ENCODE peak calls at places on chromosomes 2 and 18, in six cellular contexts. T is HS-5, D is astrocyte of the spinal cord, A is HEK293T, B is HTR-8/SVneo, W is left ventricle myocardium inferior. J is an unnamed sample.

GRCh38 chr2:53127061-53127650 is 640.4 kb upstream of the CHAC2 start:
- DNase-seq in T (no peak), D (no peak), A (no peak), B (no peak), W (no peak), J (no peak)

GRCh38 chr2:8615252-8616083 is 66.4 kb upstream of the ID2 start:
- DNase-seq in T (no peak), D (no peak), A (no peak), B (no peak), W (no peak), J (no peak)

GRCh38 chr18:3345885-3346284 is 84.0 kb downstream of the MYL12B start:
- DNase-seq in T (no peak), D (no peak), A (no peak), B (no peak), W (no peak), J (no peak)

GRCh38 chr2:118315606-118316005 is 227.3 kb downstream of the INSIG2 start:
- DNase-seq in T (no peak), D (no peak), A (no peak), B (no peak), W (no peak), J (no peak)

GRCh38 chr18:59267511-59268126 is 5.6 kb downstream of the RAX start:
- DNase-seq in T (no peak), D (no peak), A (no peak), B (no peak), W (no peak), J (no peak)

GRCh38 chr2:157790780-157791179 is 85.3 kb downstream of the ACVR1 start:
- DNase-seq in T (no peak), D (no peak), A (no peak), B (no peak), W (no peak), J (no peak)

GRCh38 chr2:62304429-62305417 is 108.8 kb downstream of the B3GNT2 start:
- DNase-seq in T (peak), D (peak), A (no peak), B (no peak), W (peak), J (no peak)

GRCh38 chr2:157894694-157895450 is 18.7 kb upstream of the ACVR1 start:
- DNase-seq in T (no peak), D (peak), A (peak), B (peak), W (no peak), J (no peak)

GRCh38 chr2:167052825-167053224 is 164.5 kb downstream of the XIRP2 start:
- DNase-seq in T (peak), D (peak), A (no peak), B (no peak), W (no peak), J (no peak)

GRCh38 chr18:51391731-51392130 is 194.2 kb upstream of the MEX3C start:
- DNase-seq in T (no peak), D (no peak), A (no peak), B (no peak), W (no peak), J (no peak)

GRCh38 chr2:73944714-73945113 is 18.0 kb downstream of the DGUOK start:
- DNase-seq in T (no peak), D (no peak), A (no peak), B (no peak), W (no peak), J (no peak)

GRCh38 chr2:191845248-191845715 is 1.6 kb downstream of the CAVIN2 start:
- DNase-seq in T (no peak), D (no peak), A (no peak), B (no peak), W (peak), J (no peak)

GRCh38 chr2:156327835-156328401 is 4.6 kb downstream of the NR4A2 start:
- DNase-seq in T (no peak), D (no peak), A (no peak), B (no peak), W (no peak), J (no peak)

GRCh38 chr2:148132400-148132799 is 111.5 kb downstream of the MBD5 start:
- DNase-seq in T (peak), D (peak), A (no peak), B (peak), W (no peak), J (no peak)

GRCh38 chr2:63692002-63692606 is 103.3 kb downstream of the MDH1 start:
- DNase-seq in T (peak), D (peak), A (peak), B (peak), W (no peak), J (peak)

GRCh38 chr18:6280344-6280743 is 134.4 kb downstream of the L3MBTL4 start:
- DNase-seq in T (no peak), D (no peak), A (no peak), B (no peak), W (no peak), J (no peak)

GRCh38 chr2:219639356-219639755 is 11.9 kb downstream of the SLC4A3 start:
- DNase-seq in T (no peak), D (no peak), A (no peak), B (no peak), W (no peak), J (no peak)

GRCh38 chr2:233124449-233125080 is 64.4 kb downstream of the INPP5D start:
- DNase-seq in T (no peak), D (no peak), A (no peak), B (no peak), W (no peak), J (no peak)

GRCh38 chr2:37324536-37324785 is 172 bp downstream of the PRKD3 start:
- DNase-seq in T (no peak), D (peak), A (no peak), B (no peak), W (peak), J (no peak)

GRCh38 chr2:212359425-212360067 is 179.1 kb downstream of the ERBB4 start:
- DNase-seq in T (no peak), D (no peak), A (no peak), B (no peak), W (no peak), J (no peak)

GRCh38 chr18:78499586-78499985 is 480.0 kb upstream of the SALL3 start:
- DNase-seq in T (no peak), D (no peak), A (no peak), B (no peak), W (no peak), J (no peak)

GRCh38 chr2:72142743-72143440 is 4.8 kb downstream of the CYP26B1 start:
- DNase-seq in T (no peak), D (no peak), A (no peak), B (no peak), W (peak), J (no peak)

GRCh38 chr2:128452536-128453530 is 134.2 kb upstream of the HS6ST1 start:
- DNase-seq in T (no peak), D (no peak), A (no peak), B (no peak), W (no peak), J (no peak)

GRCh38 chr2:45237850-45238542 is 228.7 kb upstream of the SIX2 start:
- DNase-seq in T (peak), D (peak), A (no peak), B (peak), W (peak), J (no peak)

GRCh38 chr2:223970343-223971128 is 13.3 kb downstream of the MRPL44 start:
- DNase-seq in T (peak), D (peak), A (peak), B (peak), W (no peak), J (peak)

GRCh38 chr18:42274488-42275137 is 319.6 kb downstream of the PIK3C3 start:
- DNase-seq in T (no peak), D (peak), A (no peak), B (no peak), W (no peak), J (no peak)

GRCh38 chr2:24448811-24449210 is 42.2 kb upstream of the NCOA1 start:
- DNase-seq in T (no peak), D (no peak), A (no peak), B (no peak), W (no peak), J (no peak)

GRCh38 chr18:13653746-13654455 is 72.5 kb downstream of the FAM210A start:
- DNase-seq in T (no peak), D (no peak), A (no peak), B (no peak), W (no peak), J (no peak)

GRCh38 chr2:202378001-202378400 is 1.9 kb downstream of the BMPR2 start:
- DNase-seq in T (peak), D (no peak), A (no peak), B (no peak), W (no peak), J (no peak)

J was measured in neural crest cell.